ENCODE peak calls at places on chromosomes 4 and X, in four cellular contexts. N, V, I and H are unnamed samples.

GRCh38 chr4:113145519-113146291 is 96.3 kb downstream of the ANK2 start:
- DNase-seq in V (peak), N (no peak), I (peak), H (peak)

GRCh38 chr4:110886270-110886669 is 263.4 kb upstream of the PITX2 start:
- DNase-seq in I (no peak), V (no peak), N (no peak), H (no peak)

GRCh38 chrX:134545524-134545923 is 85.6 kb downstream of the HPRT1 start:
- DNase-seq in N (no peak), V (no peak), I (no peak), H (no peak)

GRCh38 chr4:182928061-182928460 is 10.9 kb upstream of the DCTD start:
- DNase-seq in I (no peak), N (no peak), V (no peak), H (no peak)

GRCh38 chr4:138341739-138342415 is 99.7 kb upstream of the SLC7A11 start:
- DNase-seq in V (no peak), I (no peak), N (peak), H (no peak)

GRCh38 chr4:156547439-156547838 is 424.2 kb downstream of the PDGFC start:
- DNase-seq in N (no peak), I (no peak), V (no peak), H (no peak)

GRCh38 chr4:187739771-187740170 is 255.8 kb upstream of the ZFP42 start:
- DNase-seq in V (no peak), I (no peak), N (no peak), H (no peak)

GRCh38 chrX:45344597-45344996 is 143.9 kb upstream of the DIPK2B start:
- DNase-seq in V (no peak), I (no peak), N (no peak), H (no peak)

GRCh38 chrX:130163350-130163851 is 2.2 kb downstream of the AIFM1 start:
- DNase-seq in N (no peak), I (no peak), V (peak), H (no peak)

GRCh38 chrX:110450050-110450449 is 91.4 kb downstream of the RTL9 start:
- DNase-seq in I (peak), V (peak), N (peak), H (peak)

GRCh38 chrX:136259543-136259942 is 8.3 kb upstream of the MAP7D3 start:
- DNase-seq in V (no peak), I (no peak), N (no peak), H (no peak)

GRCh38 chr4:62709618-62710252 is 1509.6 kb downstream of the ADGRL3 start:
- DNase-seq in I (no peak), N (no peak), V (peak), H (no peak)

GRCh38 chr4:157221895-157222763 is 1.6 kb downstream of the GRIA2 start:
- DNase-seq in N (no peak), I (no peak), V (no peak), H (no peak)

GRCh38 chrX:12881914-12882313 is 15.0 kb downstream of the TLR7 start:
- DNase-seq in N (peak), V (no peak), I (no peak), H (no peak)

GRCh38 chr4:156193800-156194199 is 240.1 kb upstream of the CTSO start:
- DNase-seq in I (no peak), V (no peak), N (no peak), H (no peak)

GRCh38 chr4:94253036-94253435 is 45.4 kb downstream of the SMARCAD1 start:
- DNase-seq in I (no peak), V (no peak), N (no peak), H (no peak)

GRCh38 chr4:182143822-182144620 is 99.2 kb upstream of the TENM3 start:
- DNase-seq in V (no peak), N (no peak), I (no peak), H (no peak)

GRCh38 chrX:9310596-9310995 is 154.3 kb upstream of the TBL1X start:
- DNase-seq in V (no peak), I (no peak), N (no peak), H (no peak)

GRCh38 chr4:162350331-162350730 is 186.5 kb upstream of the FSTL5 start:
- DNase-seq in I (no peak), N (no peak), V (no peak), H (no peak)

GRCh38 chr4:684611-685010 is 4.3 kb downstream of the SLC49A3 start:
- DNase-seq in V (no peak), N (no peak), I (no peak), H (no peak)

GRCh38 chr4:153074501-153075255 is 129.6 kb upstream of the TRIM2 start:
- DNase-seq in N (no peak), I (no peak), V (no peak), H (no peak)

GRCh38 chr4:158530391-158530790 is 8.7 kb downstream of the RXFP1 start:
- DNase-seq in V (no peak), N (no peak), I (no peak), H (no peak)

GRCh38 chr4:185726931-185727330 is 85.1 kb downstream of the SORBS2 start:
- DNase-seq in I (no peak), N (no peak), V (no peak), H (no peak)

GRCh38 chr4:38529189-38530115 is 134.5 kb upstream of the KLF3 start:
- DNase-seq in N (peak), V (no peak), I (no peak), H (no peak)

GRCh38 chr4:186807809-186808634 is 84.4 kb upstream of the FAT1 start:
- DNase-seq in N (no peak), I (no peak), V (no peak), H (no peak)

GRCh38 chr4:81507530-81507929 is 35.8 kb upstream of the RASGEF1B start:
- DNase-seq in V (no peak), N (no peak), I (no peak), H (no peak)

GRCh38 chr4:19803406-19803805 is 448.3 kb upstream of the SLIT2 start:
- DNase-seq in V (no peak), N (no peak), I (no peak), H (no peak)

GRCh38 chr4:84530449-84530848 is 31.4 kb upstream of the NKX6-1 start:
- DNase-seq in V (no peak), N (no peak), I (no peak), H (no peak)

GRCh38 chr4:39928538-39928937 is 49.2 kb downstream of the PDS5A start:
- DNase-seq in N (no peak), I (no peak), V (no peak), H (no peak)

GRCh38 chr4:38990241-38990640 is 42.0 kb downstream of the TMEM156 start:
- DNase-seq in I (no peak), V (no peak), N (no peak), H (no peak)

GRCh38 chr4:9825049-9825448 is 43.6 kb downstream of the DRD5 start:
- DNase-seq in V (no peak), I (no peak), N (no peak), H (no peak)

GRCh38 chrX:83469551-83469950 is 38.5 kb upstream of the POU3F4 start:
- DNase-seq in N (no peak), V (peak), I (no peak), H (peak)

GRCh38 chr4:113539408-113539807 is 222.1 kb downstream of the CAMK2D start:
- DNase-seq in N (no peak), V (no peak), I (no peak), H (no peak)

GRCh38 chrX:19616959-19617358 is 101.7 kb upstream of the MAP3K15 start:
- DNase-seq in V (no peak), N (no peak), I (no peak), H (no peak)

GRCh38 chrX:115330498-115331138 is 41.1 kb downstream of the LUZP4 start:
- DNase-seq in I (no peak), V (peak), N (peak), H (no peak)
- TF ChIP-seq YY1 in I (no peak), V (no peak), N (no peak), H (no peak)

DNA sequence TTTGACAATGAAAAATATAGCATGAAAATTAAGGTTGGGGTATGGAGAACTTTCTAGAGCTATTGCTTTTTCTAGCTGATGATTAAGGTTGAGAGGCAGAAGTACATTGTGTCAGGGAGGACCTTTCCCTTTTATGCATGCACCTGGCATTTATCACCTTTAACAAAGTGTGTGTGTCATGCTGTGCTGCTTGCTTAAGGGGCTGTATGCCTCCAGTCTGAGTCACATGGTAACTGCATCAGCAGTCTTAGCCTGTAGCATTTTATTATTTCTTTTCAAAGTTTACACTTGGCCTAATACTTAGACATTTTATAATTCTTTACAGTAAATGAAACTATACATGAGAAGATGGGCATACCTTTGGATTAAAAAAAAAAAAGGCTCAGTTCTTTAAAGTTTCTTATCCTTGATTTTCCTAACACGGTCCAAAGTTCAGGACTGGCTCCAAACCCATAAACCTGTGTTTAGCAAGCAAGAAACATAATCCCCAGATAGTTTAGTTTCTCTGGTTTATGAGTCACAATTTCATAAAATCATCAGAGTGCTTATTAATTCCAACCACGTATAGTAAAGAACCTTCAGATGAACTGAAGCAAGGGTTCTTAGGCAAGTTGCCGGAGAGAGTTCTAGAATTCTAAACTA is 14.5 kb downstream of the NPNT start:
- DNase-seq in N (no peak), V (no peak), I (no peak), H (no peak)
- H3K9ac ChIP-seq in N (no peak), V (no peak), I (no peak), H (no peak)

GRCh38 chrX:2549874-2550273 is 49.1 kb upstream of the DHRSX start:
- DNase-seq in N (no peak), I (no peak), V (no peak), H (no peak)
- TF ChIP-seq SUZ12 in N (no peak), I (no peak), V (no peak), H (no peak)

DNA sequence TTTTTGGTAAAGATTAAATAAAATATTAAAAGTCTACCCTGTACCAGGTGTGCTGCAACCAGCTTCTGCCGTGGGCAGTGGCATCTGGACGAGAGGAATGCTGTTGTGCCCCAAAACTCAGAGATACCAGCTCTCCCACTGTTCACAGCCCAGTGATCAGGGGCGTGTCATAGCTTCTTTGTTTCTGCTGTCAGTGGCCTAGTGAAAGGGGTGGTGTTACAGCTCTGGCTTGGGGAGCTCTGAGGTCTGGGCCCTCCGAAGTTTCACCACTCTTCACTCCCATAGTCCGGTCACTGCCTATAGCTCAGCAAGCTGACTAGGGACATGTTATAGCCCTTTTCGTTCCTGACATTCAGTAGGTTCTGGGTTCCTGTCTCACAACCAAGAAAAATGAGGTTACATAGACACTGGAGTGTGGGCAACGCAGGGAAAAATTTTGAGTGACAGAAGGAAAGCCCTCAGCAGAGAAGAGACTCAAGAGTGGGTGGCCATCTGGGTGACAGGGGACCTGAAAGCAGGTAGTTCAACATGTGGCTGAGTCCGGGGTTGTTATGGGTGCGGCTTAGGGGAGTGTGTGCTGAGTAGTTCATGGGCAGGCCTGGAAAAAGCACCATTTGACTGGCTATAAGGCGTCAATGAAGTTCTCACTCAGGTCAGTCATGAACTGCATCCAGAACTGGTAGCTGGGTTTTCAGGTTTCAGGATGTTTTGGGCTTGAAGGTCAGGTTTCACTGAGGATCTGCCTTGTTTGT is 1184.4 kb upstream of the PABPC4L start:
- DNase-seq in V (no peak), I (no peak), N (no peak), H (no peak)
- TF ChIP-seq YY1 in V (no peak), I (no peak), N (no peak), H (no peak)

GRCh38 chrX:150982235-150982785 is 825 bp upstream of the HMGB3 start:
- DNase-seq in N (no peak), V (no peak), I (no peak), H (no peak)
- H3K9ac ChIP-seq in N (peak), V (peak), I (peak), H (peak)

DNA sequence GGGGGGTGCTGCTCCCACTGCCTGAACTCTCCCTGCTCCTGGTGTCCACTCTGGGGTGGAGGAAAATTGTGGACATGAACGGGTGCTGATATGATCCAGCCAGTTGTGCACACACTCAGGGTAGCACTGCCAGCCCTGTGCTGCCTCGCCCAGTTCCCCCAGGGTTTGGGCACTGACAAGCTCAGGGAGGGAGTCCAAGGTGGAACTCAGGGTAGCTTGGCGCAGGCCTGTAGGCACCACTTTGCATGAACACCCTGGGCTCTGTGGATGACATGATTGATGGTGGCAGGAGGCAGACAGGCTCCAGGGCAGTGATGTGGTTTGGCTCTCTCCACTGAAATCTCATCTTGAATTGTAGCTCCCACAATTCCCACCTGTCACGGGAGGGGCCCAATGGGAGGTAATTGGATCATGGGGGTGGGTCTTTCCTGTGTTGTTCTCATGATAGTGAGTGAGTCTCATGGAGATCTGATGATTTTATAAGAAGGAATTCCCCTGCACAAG is 572.0 kb upstream of the PABPC4L start:
- DNase-seq in I (no peak), N (no peak), V (no peak), H (no peak)
- TF ChIP-seq SUZ12 in I (no peak), N (no peak), V (no peak), H (no peak)

GRCh38 chr4:2102045-2102883 is 43.1 kb downstream of the NAT8L start:
- DNase-seq in I (no peak), N (no peak), V (no peak), H (no peak)

GRCh38 chr4:2103843-2104547 is 44.9 kb downstream of the NAT8L start:
- DNase-seq in I (no peak), N (peak), V (no peak), H (no peak)

GRCh38 chr4:2104556-2105345 is 45.6 kb downstream of the NAT8L start:
- DNase-seq in N (no peak), I (no peak), V (no peak), H (no peak)

GRCh38 chr4:2103127-2103842 is 44.2 kb downstream of the NAT8L start:
- DNase-seq in N (no peak), I (no peak), V (no peak), H (no peak)

GRCh38 chr4:2105559-2105958 is 46.4 kb downstream of the NAT8L start:
- DNase-seq in I (no peak), V (no peak), N (no peak), H (no peak)
- TF ChIP-seq YY1 in I (no peak), V (no peak), N (no peak), H (no peak)